ENCODE peak calls at places on chromosomes 4 and X, in five cellular contexts. One of them, this sample, is unnamed.

GRCh38 chrX:153765138-153766079 is 1.4 kb downstream of the PLXNB3 start:
- DNase-seq in left lung: no peak
- DNase-seq in fibroblast of villous mesenchyme: peak
- DNase-seq in suprapubic skin: no peak
- DNase-seq in cardiac muscle cell: peak
- DNase-seq in this sample: no peak

GRCh38 chrX:47240619-47241018 is 7.8 kb downstream of the USP11 start:
- DNase-seq in left lung: no peak
- DNase-seq in fibroblast of villous mesenchyme: no peak
- DNase-seq in suprapubic skin: no peak
- DNase-seq in cardiac muscle cell: no peak
- DNase-seq in this sample: no peak

GRCh38 chr4:38993683-38994082 is 38.5 kb downstream of the TMEM156 start:
- DNase-seq in left lung: no peak
- DNase-seq in fibroblast of villous mesenchyme: no peak
- DNase-seq in suprapubic skin: no peak
- DNase-seq in cardiac muscle cell: no peak
- DNase-seq in this sample: no peak

GRCh38 chr4:7964890-7965662 is 25.4 kb upstream of the AFAP1 start:
- DNase-seq in left lung: peak
- DNase-seq in fibroblast of villous mesenchyme: peak
- DNase-seq in suprapubic skin: no peak
- DNase-seq in cardiac muscle cell: peak
- DNase-seq in this sample: no peak

GRCh38 chr4:84800256-84800655 is 166.2 kb downstream of the WDFY3 start:
- DNase-seq in left lung: no peak
- DNase-seq in fibroblast of villous mesenchyme: no peak
- DNase-seq in suprapubic skin: no peak
- DNase-seq in cardiac muscle cell: no peak
- DNase-seq in this sample: no peak

GRCh38 chr4:85747871-85748491 is 273.0 kb downstream of the ARHGAP24 start:
- DNase-seq in left lung: no peak
- DNase-seq in fibroblast of villous mesenchyme: peak
- DNase-seq in suprapubic skin: no peak
- DNase-seq in cardiac muscle cell: peak
- DNase-seq in this sample: peak

GRCh38 chr4:10099521-10100325 is 16.9 kb downstream of the WDR1 start:
- DNase-seq in left lung: no peak
- DNase-seq in fibroblast of villous mesenchyme: no peak
- DNase-seq in suprapubic skin: no peak
- DNase-seq in cardiac muscle cell: no peak
- DNase-seq in this sample: peak

GRCh38 chrX:32153586-32153985 is 1057.8 kb downstream of the DMD start:
- DNase-seq in left lung: no peak
- DNase-seq in fibroblast of villous mesenchyme: no peak
- DNase-seq in suprapubic skin: no peak
- DNase-seq in cardiac muscle cell: no peak
- DNase-seq in this sample: no peak

GRCh38 chrX:122220644-122221373 is 963.3 kb upstream of the GRIA3 start:
- DNase-seq in left lung: no peak
- DNase-seq in fibroblast of villous mesenchyme: no peak
- DNase-seq in suprapubic skin: no peak
- DNase-seq in cardiac muscle cell: no peak
- DNase-seq in this sample: no peak

GRCh38 chrX:104166735-104167436 is 633 bp downstream of the FAM199X start:
- DNase-seq in left lung: peak
- DNase-seq in fibroblast of villous mesenchyme: peak
- DNase-seq in suprapubic skin: no peak
- DNase-seq in cardiac muscle cell: no peak
- DNase-seq in this sample: no peak

GRCh38 chr4:72857787-72858186 is 211.7 kb downstream of the COX18 start:
- DNase-seq in left lung: no peak
- DNase-seq in fibroblast of villous mesenchyme: peak
- DNase-seq in suprapubic skin: no peak
- DNase-seq in cardiac muscle cell: peak
- DNase-seq in this sample: no peak

GRCh38 chr4:138804705-138805104 is 210.9 kb upstream of the NOCT start:
- DNase-seq in left lung: no peak
- DNase-seq in fibroblast of villous mesenchyme: no peak
- DNase-seq in suprapubic skin: no peak
- DNase-seq in cardiac muscle cell: no peak
- DNase-seq in this sample: no peak

GRCh38 chr4:101693842-101694398 is 96.6 kb upstream of the BANK1 start:
- DNase-seq in left lung: no peak
- DNase-seq in fibroblast of villous mesenchyme: no peak
- DNase-seq in suprapubic skin: no peak
- DNase-seq in cardiac muscle cell: no peak
- DNase-seq in this sample: no peak

GRCh38 chrX:37754518-37754917 is 25.3 kb upstream of the CYBB start:
- DNase-seq in left lung: no peak
- DNase-seq in fibroblast of villous mesenchyme: no peak
- DNase-seq in suprapubic skin: no peak
- DNase-seq in cardiac muscle cell: no peak
- DNase-seq in this sample: no peak
- H3K4me3 ChIP-seq in left lung: no peak
- H3K4me3 ChIP-seq in fibroblast of villous mesenchyme: no peak
- H3K4me3 ChIP-seq in suprapubic skin: no peak
- H3K4me3 ChIP-seq in cardiac muscle cell: no peak
- H3K4me3 ChIP-seq in this sample: peak

DNA sequence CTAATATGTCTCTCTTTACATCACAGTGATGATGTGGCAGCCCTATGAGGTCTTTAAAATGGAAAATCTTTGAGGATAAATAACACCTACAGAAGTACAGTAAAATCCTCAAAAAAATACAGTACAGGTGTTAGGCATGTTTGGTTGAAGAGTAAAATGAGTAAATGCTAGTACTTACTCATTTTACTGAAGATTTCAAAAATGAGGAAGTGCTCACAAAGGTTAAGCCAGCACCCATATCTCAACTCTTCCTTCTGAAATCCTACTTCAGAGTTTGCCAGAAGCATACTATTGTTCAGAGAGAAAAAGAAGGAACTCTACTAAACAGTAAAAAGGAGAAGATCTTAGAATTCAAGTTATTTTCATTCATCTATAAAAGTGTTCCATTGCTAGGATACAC is 130.9 kb downstream of the CBR4 start:
- DNase-seq in left lung: no peak
- DNase-seq in fibroblast of villous mesenchyme: no peak
- DNase-seq in suprapubic skin: no peak
- DNase-seq in cardiac muscle cell: no peak
- DNase-seq in this sample: no peak
- H3K4me3 ChIP-seq in left lung: no peak
- H3K4me3 ChIP-seq in fibroblast of villous mesenchyme: no peak
- H3K4me3 ChIP-seq in suprapubic skin: no peak
- H3K4me3 ChIP-seq in cardiac muscle cell: no peak
- H3K4me3 ChIP-seq in this sample: no peak

GRCh38 chrX:110086916-110087484 is 84.1 kb downstream of the TMEM164 start:
- DNase-seq in left lung: no peak
- DNase-seq in fibroblast of villous mesenchyme: peak
- DNase-seq in suprapubic skin: no peak
- DNase-seq in cardiac muscle cell: peak
- DNase-seq in this sample: no peak
- H3K4me3 ChIP-seq in left lung: no peak
- H3K4me3 ChIP-seq in fibroblast of villous mesenchyme: peak
- H3K4me3 ChIP-seq in suprapubic skin: no peak
- H3K4me3 ChIP-seq in cardiac muscle cell: no peak
- H3K4me3 ChIP-seq in this sample: no peak

DNA sequence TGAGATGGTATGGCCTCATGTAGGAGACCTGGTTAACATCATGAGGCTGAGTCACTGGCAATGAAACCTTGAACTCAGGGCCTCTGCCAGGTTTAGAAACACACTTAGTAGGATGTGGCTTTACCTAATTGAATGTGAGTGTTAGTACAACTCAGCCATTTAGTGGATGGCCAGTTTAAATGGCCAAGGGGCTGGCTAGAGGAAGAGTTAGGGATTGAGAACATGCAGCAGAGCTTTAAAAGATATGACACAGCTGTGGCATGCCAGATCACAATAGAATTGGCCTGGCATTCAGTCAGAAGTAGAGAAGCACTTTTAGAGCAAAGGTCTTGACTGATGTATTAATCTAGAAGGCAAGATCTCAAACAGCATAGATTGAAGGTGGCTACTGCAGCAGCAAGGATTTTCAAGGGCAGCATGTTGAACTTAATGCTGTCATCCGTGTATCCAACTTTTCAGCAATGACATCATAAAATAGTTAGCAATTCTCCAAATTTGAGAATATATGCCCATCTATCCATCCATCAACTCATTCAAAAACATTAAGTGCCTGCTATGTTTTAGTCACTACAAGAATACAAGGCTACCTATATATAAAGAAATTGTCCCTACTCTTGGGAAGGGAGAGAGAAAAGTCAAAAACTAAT is 170.4 kb downstream of the FRAS1 start:
- DNase-seq in left lung: no peak
- DNase-seq in fibroblast of villous mesenchyme: no peak
- DNase-seq in suprapubic skin: no peak
- DNase-seq in cardiac muscle cell: no peak
- DNase-seq in this sample: no peak
- H3K4me3 ChIP-seq in left lung: no peak
- H3K4me3 ChIP-seq in fibroblast of villous mesenchyme: no peak
- H3K4me3 ChIP-seq in suprapubic skin: no peak
- H3K4me3 ChIP-seq in cardiac muscle cell: no peak
- H3K4me3 ChIP-seq in this sample: no peak

GRCh38 chr4:40334591-40335507 is at the start of gene CHRNA9:
- DNase-seq in left lung: no peak
- DNase-seq in fibroblast of villous mesenchyme: no peak
- DNase-seq in suprapubic skin: no peak
- DNase-seq in cardiac muscle cell: no peak
- DNase-seq in this sample: no peak
- H3K4me3 ChIP-seq in left lung: no peak
- H3K4me3 ChIP-seq in fibroblast of villous mesenchyme: no peak
- H3K4me3 ChIP-seq in suprapubic skin: no peak
- H3K4me3 ChIP-seq in cardiac muscle cell: no peak
- H3K4me3 ChIP-seq in this sample: no peak

This sample was measured in Jurkat, Clone E6-1.